ENCODE peak calls at places on chromosome 4, in ten cellular contexts. One of them, this sample, is unnamed.

GRCh38 chr4:4847011-4847410 is 12.5 kb upstream of the MSX1 start:
- DNase-seq in H9: no peak
- DNase-seq in amniotic stem cell: no peak
- DNase-seq in NCI-H510A: no peak
- DNase-seq in EH: no peak
- DNase-seq in NCI-H1092 treated with DMSO at 0.1 percent for 48 hours: no peak
- DNase-seq in caudate nucleus: no peak
- DNase-seq in SJSA1: no peak
- DNase-seq in progenitor cell of endocrine pancreas: no peak
- DNase-seq in GM13977: no peak
- DNase-seq in this sample: no peak

GRCh38 chr4:14767142-14767541 is 235.1 kb upstream of the CPEB2 start:
- DNase-seq in H9: no peak
- DNase-seq in amniotic stem cell: no peak
- DNase-seq in NCI-H510A: no peak
- DNase-seq in EH: no peak
- DNase-seq in NCI-H1092 treated with DMSO at 0.1 percent for 48 hours: no peak
- DNase-seq in caudate nucleus: no peak
- DNase-seq in SJSA1: no peak
- DNase-seq in progenitor cell of endocrine pancreas: no peak
- DNase-seq in GM13977: no peak
- DNase-seq in this sample: no peak

GRCh38 chr4:88928852-88929251 is 128.1 kb downstream of the FAM13A start:
- DNase-seq in H9: no peak
- DNase-seq in amniotic stem cell: no peak
- DNase-seq in NCI-H510A: no peak
- DNase-seq in EH: no peak
- DNase-seq in NCI-H1092 treated with DMSO at 0.1 percent for 48 hours: no peak
- DNase-seq in caudate nucleus: no peak
- DNase-seq in SJSA1: no peak
- DNase-seq in progenitor cell of endocrine pancreas: no peak
- DNase-seq in GM13977: no peak
- DNase-seq in this sample: no peak

GRCh38 chr4:175412744-175413143 is 399.3 kb downstream of the GPM6A start:
- DNase-seq in H9: no peak
- DNase-seq in amniotic stem cell: no peak
- DNase-seq in NCI-H510A: no peak
- DNase-seq in EH: peak
- DNase-seq in NCI-H1092 treated with DMSO at 0.1 percent for 48 hours: no peak
- DNase-seq in caudate nucleus: no peak
- DNase-seq in SJSA1: no peak
- DNase-seq in progenitor cell of endocrine pancreas: no peak
- DNase-seq in GM13977: no peak
- DNase-seq in this sample: no peak

GRCh38 chr4:168569066-168569908 is 72.4 kb downstream of the PALLD start:
- DNase-seq in H9: no peak
- DNase-seq in amniotic stem cell: no peak
- DNase-seq in NCI-H510A: peak
- DNase-seq in EH: peak
- DNase-seq in NCI-H1092 treated with DMSO at 0.1 percent for 48 hours: no peak
- DNase-seq in caudate nucleus: no peak
- DNase-seq in SJSA1: no peak
- DNase-seq in progenitor cell of endocrine pancreas: no peak
- DNase-seq in GM13977: no peak
- DNase-seq in this sample: no peak

GRCh38 chr4:19857405-19857804 is 394.3 kb upstream of the SLIT2 start:
- DNase-seq in H9: no peak
- DNase-seq in amniotic stem cell: no peak
- DNase-seq in NCI-H510A: no peak
- DNase-seq in EH: peak
- DNase-seq in NCI-H1092 treated with DMSO at 0.1 percent for 48 hours: peak
- DNase-seq in caudate nucleus: no peak
- DNase-seq in SJSA1: no peak
- DNase-seq in progenitor cell of endocrine pancreas: no peak
- DNase-seq in GM13977: no peak
- DNase-seq in this sample: no peak

GRCh38 chr4:181745933-181746627 is 497.1 kb upstream of the TENM3 start:
- DNase-seq in H9: no peak
- DNase-seq in amniotic stem cell: no peak
- DNase-seq in NCI-H510A: no peak
- DNase-seq in EH: peak
- DNase-seq in NCI-H1092 treated with DMSO at 0.1 percent for 48 hours: peak
- DNase-seq in caudate nucleus: no peak
- DNase-seq in SJSA1: peak
- DNase-seq in progenitor cell of endocrine pancreas: no peak
- DNase-seq in GM13977: no peak
- DNase-seq in this sample: no peak

GRCh38 chr4:173990126-173990878 is 293.2 kb downstream of the FBXO8 start:
- DNase-seq in H9: no peak
- DNase-seq in amniotic stem cell: peak
- DNase-seq in NCI-H510A: no peak
- DNase-seq in EH: peak
- DNase-seq in NCI-H1092 treated with DMSO at 0.1 percent for 48 hours: peak
- DNase-seq in caudate nucleus: no peak
- DNase-seq in SJSA1: peak
- DNase-seq in progenitor cell of endocrine pancreas: no peak
- DNase-seq in GM13977: no peak
- DNase-seq in this sample: no peak

GRCh38 chr4:72430050-72430449 is 139.0 kb downstream of the ADAMTS3 start:
- DNase-seq in H9: no peak
- DNase-seq in amniotic stem cell: no peak
- DNase-seq in NCI-H510A: no peak
- DNase-seq in EH: peak
- DNase-seq in NCI-H1092 treated with DMSO at 0.1 percent for 48 hours: no peak
- DNase-seq in caudate nucleus: no peak
- DNase-seq in SJSA1: no peak
- DNase-seq in progenitor cell of endocrine pancreas: no peak
- DNase-seq in GM13977: no peak
- DNase-seq in this sample: no peak

GRCh38 chr4:77600521-77601451 is 4.8 kb upstream of the CXCL13 start:
- DNase-seq in H9: peak
- DNase-seq in amniotic stem cell: peak
- DNase-seq in NCI-H510A: no peak
- DNase-seq in EH: peak
- DNase-seq in NCI-H1092 treated with DMSO at 0.1 percent for 48 hours: peak
- DNase-seq in caudate nucleus: no peak
- DNase-seq in SJSA1: peak
- DNase-seq in progenitor cell of endocrine pancreas: peak
- DNase-seq in GM13977: peak
- DNase-seq in this sample: no peak

GRCh38 chr4:76950052-76950845 is 697 bp downstream of the SEPTIN11 start:
- DNase-seq in H9: no peak
- DNase-seq in amniotic stem cell: no peak
- DNase-seq in NCI-H510A: no peak
- DNase-seq in EH: peak
- DNase-seq in NCI-H1092 treated with DMSO at 0.1 percent for 48 hours: peak
- DNase-seq in caudate nucleus: peak
- DNase-seq in SJSA1: peak
- DNase-seq in progenitor cell of endocrine pancreas: peak
- DNase-seq in GM13977: peak
- DNase-seq in this sample: peak

GRCh38 chr4:115159141-115159540 is 45.7 kb upstream of the NDST4 start:
- DNase-seq in H9: no peak
- DNase-seq in amniotic stem cell: peak
- DNase-seq in NCI-H510A: no peak
- DNase-seq in EH: peak
- DNase-seq in NCI-H1092 treated with DMSO at 0.1 percent for 48 hours: no peak
- DNase-seq in caudate nucleus: no peak
- DNase-seq in SJSA1: peak
- DNase-seq in progenitor cell of endocrine pancreas: no peak
- DNase-seq in GM13977: no peak
- DNase-seq in this sample: no peak

GRCh38 chr4:159476886-159477285 is 374.0 kb downstream of the RAPGEF2 start:
- DNase-seq in H9: no peak
- DNase-seq in amniotic stem cell: no peak
- DNase-seq in NCI-H510A: no peak
- DNase-seq in EH: no peak
- DNase-seq in NCI-H1092 treated with DMSO at 0.1 percent for 48 hours: no peak
- DNase-seq in caudate nucleus: no peak
- DNase-seq in SJSA1: no peak
- DNase-seq in progenitor cell of endocrine pancreas: no peak
- DNase-seq in GM13977: no peak
- DNase-seq in this sample: no peak

GRCh38 chr4:37522996-37523395 is 163.2 kb downstream of the RELL1 start:
- DNase-seq in H9: no peak
- DNase-seq in amniotic stem cell: no peak
- DNase-seq in NCI-H510A: no peak
- DNase-seq in EH: peak
- DNase-seq in NCI-H1092 treated with DMSO at 0.1 percent for 48 hours: no peak
- DNase-seq in caudate nucleus: no peak
- DNase-seq in SJSA1: no peak
- DNase-seq in progenitor cell of endocrine pancreas: no peak
- DNase-seq in GM13977: no peak
- DNase-seq in this sample: no peak

GRCh38 chr4:6337331-6337935 is 67.8 kb downstream of the WFS1 start:
- DNase-seq in H9: no peak
- DNase-seq in amniotic stem cell: no peak
- DNase-seq in NCI-H510A: peak
- DNase-seq in EH: no peak
- DNase-seq in NCI-H1092 treated with DMSO at 0.1 percent for 48 hours: peak
- DNase-seq in caudate nucleus: no peak
- DNase-seq in SJSA1: no peak
- DNase-seq in progenitor cell of endocrine pancreas: no peak
- DNase-seq in GM13977: no peak
- DNase-seq in this sample: no peak

GRCh38 chr4:112840061-112840460 is 203.1 kb downstream of the LARP7 start:
- DNase-seq in H9: no peak
- DNase-seq in amniotic stem cell: no peak
- DNase-seq in NCI-H510A: no peak
- DNase-seq in EH: peak
- DNase-seq in NCI-H1092 treated with DMSO at 0.1 percent for 48 hours: no peak
- DNase-seq in caudate nucleus: no peak
- DNase-seq in SJSA1: no peak
- DNase-seq in progenitor cell of endocrine pancreas: no peak
- DNase-seq in GM13977: no peak
- DNase-seq in this sample: no peak

GRCh38 chr4:119299221-119300071 is 22.5 kb downstream of the FABP2 start:
- DNase-seq in H9: no peak
- DNase-seq in amniotic stem cell: no peak
- DNase-seq in NCI-H510A: no peak
- DNase-seq in EH: peak
- DNase-seq in NCI-H1092 treated with DMSO at 0.1 percent for 48 hours: no peak
- DNase-seq in caudate nucleus: no peak
- DNase-seq in SJSA1: peak
- DNase-seq in progenitor cell of endocrine pancreas: no peak
- DNase-seq in GM13977: peak
- DNase-seq in this sample: no peak

GRCh38 chr4:37715889-37716402 is 29.8 kb upstream of the RELL1 start:
- DNase-seq in H9: no peak
- DNase-seq in amniotic stem cell: no peak
- DNase-seq in NCI-H510A: no peak
- DNase-seq in EH: no peak
- DNase-seq in NCI-H1092 treated with DMSO at 0.1 percent for 48 hours: no peak
- DNase-seq in caudate nucleus: no peak
- DNase-seq in SJSA1: no peak
- DNase-seq in progenitor cell of endocrine pancreas: no peak
- DNase-seq in GM13977: peak
- DNase-seq in this sample: no peak

GRCh38 chr4:112274959-112275358 is 10.7 kb downstream of the TIFA start:
- DNase-seq in H9: no peak
- DNase-seq in amniotic stem cell: no peak
- DNase-seq in NCI-H510A: no peak
- DNase-seq in EH: no peak
- DNase-seq in NCI-H1092 treated with DMSO at 0.1 percent for 48 hours: no peak
- DNase-seq in caudate nucleus: no peak
- DNase-seq in SJSA1: no peak
- DNase-seq in progenitor cell of endocrine pancreas: no peak
- DNase-seq in GM13977: no peak
- DNase-seq in this sample: no peak

GRCh38 chr4:13328591-13328990 is 155.5 kb downstream of the RAB28 start:
- DNase-seq in H9: no peak
- DNase-seq in amniotic stem cell: no peak
- DNase-seq in NCI-H510A: no peak
- DNase-seq in EH: peak
- DNase-seq in NCI-H1092 treated with DMSO at 0.1 percent for 48 hours: no peak
- DNase-seq in caudate nucleus: no peak
- DNase-seq in SJSA1: no peak
- DNase-seq in progenitor cell of endocrine pancreas: no peak
- DNase-seq in GM13977: no peak
- DNase-seq in this sample: no peak

This sample was measured in occipital lobe.